ENCODE peak calls at places on chromosome 1, in ten cellular contexts. R is NCI-H69; D is amniotic stem cell; B is ELR; X is astrocyte; P is hypothalamus; E is progenitor cell of endocrine pancreas; V is activated T-helper 1 cell treated with anti-CD3 and anti-CD28 coated beads, Interleukin-12 subunit alpha, Interleukin-12 subunit beta, Interleukin-2, Interleukin-4 antibody, amounts not matched to agents 30 ng/mL and 10 ng/mL and 1 ng/mL, durations not matched to agents 14 hours and 24 hours and 36 hours; J is stimulated activated CD4-positive, alpha-beta T cell treated with anti-CD3 and anti-CD28 coated beads, Interleukin-4, amount 100 ng/mL, for 4 hours; M is NCI-H2081. U is an unnamed sample.

GRCh38 chr1:63466759-63467158 is 56.3 kb downstream of the ITGB3BP start:
- DNase-seq in J (no peak), P (no peak), M (no peak), B (no peak), V (no peak), R (no peak), E (no peak), X (no peak), D (no peak), U (no peak)

GRCh38 chr1:245131026-245131393 is 23.8 kb upstream of the KIF26B start:
- DNase-seq in M (no peak), J (no peak), X (no peak), E (no peak), B (no peak), R (peak), D (no peak), P (no peak), V (no peak), U (no peak)

GRCh38 chr1:208242829-208243521 is 1.2 kb downstream of the PLXNA2 start:
- DNase-seq in P (no peak), V (no peak), X (peak), D (no peak), R (peak), B (peak), J (no peak), M (peak), E (peak), U (no peak)

GRCh38 chr1:100065183-100065968 is 67.4 kb downstream of the SASS6 start:
- DNase-seq in J (no peak), R (no peak), V (no peak), E (no peak), D (no peak), B (peak), X (no peak), P (no peak), M (no peak), U (no peak)

GRCh38 chr1:100699744-100700143 is 19.8 kb upstream of the VCAM1 start:
- DNase-seq in M (no peak), P (no peak), J (no peak), V (no peak), X (peak), D (no peak), E (no peak), R (no peak), B (peak), U (no peak)

GRCh38 chr1:52348704-52349301 is 17.2 kb downstream of the CC2D1B start:
- DNase-seq in D (no peak), X (no peak), P (peak), M (peak), V (no peak), B (peak), R (peak), E (no peak), J (no peak), U (no peak)

GRCh38 chr1:214352838-214353237 is 71.9 kb downstream of the SMYD2 start:
- DNase-seq in X (no peak), J (no peak), B (peak), R (no peak), D (no peak), P (no peak), M (no peak), V (no peak), E (no peak), U (no peak)

GRCh38 chr1:186155594-186155993 is 219.5 kb downstream of the TPR start:
- DNase-seq in J (no peak), E (no peak), V (no peak), D (peak), B (peak), P (no peak), X (peak), R (peak), M (peak), U (no peak)

GRCh38 chr1:229883504-229884200 is 183.4 kb upstream of the GALNT2 start:
- DNase-seq in P (no peak), V (no peak), E (no peak), B (no peak), R (no peak), J (no peak), M (no peak), X (no peak), D (no peak), U (no peak)

GRCh38 chr1:13517193-13517812 is 3.5 kb upstream of the LRRC38 start:
- DNase-seq in R (no peak), P (peak), X (no peak), D (no peak), V (no peak), E (no peak), B (no peak), M (no peak), J (no peak), U (no peak)

GRCh38 chr1:201693887-201694614 is 134.9 kb upstream of the IPO9 start:
- DNase-seq in J (no peak), D (no peak), P (no peak), R (peak), V (no peak), E (no peak), B (no peak), X (no peak), M (no peak), U (no peak)

GRCh38 chr1:87812881-87813577 is 484.3 kb downstream of the LMO4 start:
- DNase-seq in P (no peak), M (no peak), E (no peak), D (no peak), X (no peak), R (no peak), B (no peak), J (no peak), V (no peak), U (no peak)

GRCh38 chr1:229855999-229856650 is 210.9 kb upstream of the GALNT2 start:
- DNase-seq in X (no peak), R (peak), D (no peak), E (no peak), P (no peak), B (no peak), J (peak), V (peak), M (no peak), U (no peak)

GRCh38 chr1:56550132-56550531 is 29.2 kb downstream of the PLPP3 start:
- DNase-seq in X (no peak), B (no peak), J (no peak), R (peak), M (peak), V (no peak), P (no peak), D (no peak), E (no peak), U (no peak)

GRCh38 chr1:36889846-36890245 is 144.5 kb downstream of the GRIK3 start:
- DNase-seq in B (no peak), J (no peak), V (no peak), P (no peak), D (no peak), E (no peak), R (no peak), M (no peak), X (no peak), U (peak)